ENCODE peak calls at places on chromosomes 7 and 10, in four cellular contexts. X is HCT116, Z is Panc1, C is HepG2. U is an unnamed sample.

GRCh38 chr7:69597278-69598076 is 798 bp upstream of the AUTS2 start:
- DNase-seq in X (no peak), Z (no peak), C (no peak), U (no peak)

GRCh38 chr7:122337011-122337410 is 32.5 kb upstream of the FEZF1 start:
- DNase-seq in X (no peak), Z (no peak), C (no peak), U (no peak)

GRCh38 chr7:144019457-144019856 is 19.3 kb downstream of the OR6B1 start:
- DNase-seq in X (no peak), Z (no peak), C (peak; percentile 69), U (peak; percentile 17)

GRCh38 chr7:50826371-50827172 is 43.9 kb upstream of the GRB10 start:
- DNase-seq in X (peak; percentile 55), Z (peak; percentile 98), C (peak; percentile 78), U (peak; percentile 12)

GRCh38 chr10:88728107-88728763 is 22.2 kb downstream of the LIPK start:
- DNase-seq in X (peak; percentile 54), Z (no peak), C (peak; percentile 17), U (no peak)

GRCh38 chr10:90929179-90929578 is 8.3 kb upstream of the ANKRD1 start:
- DNase-seq in X (no peak), Z (no peak), C (no peak), U (no peak)

GRCh38 chr7:84829719-84830118 is 357.1 kb downstream of the SEMA3D start:
- DNase-seq in X (no peak), Z (no peak), C (no peak), U (no peak)

GRCh38 chr10:99540673-99541531 is 8.2 kb downstream of the NKX2-3 start:
- DNase-seq in X (no peak), Z (no peak), C (no peak), U (no peak)

GRCh38 chr7:2264158-2264557 is 22.1 kb downstream of the NUDT1 start:
- DNase-seq in X (no peak), Z (no peak), C (no peak), U (no peak)

GRCh38 chr10:75448166-75448565 is 16.7 kb downstream of the LRMDA start:
- DNase-seq in X (no peak), Z (no peak), C (no peak), U (no peak)

GRCh38 chr7:65731562-65732035 is 141.3 kb upstream of the VKORC1L1 start:
- DNase-seq in X (no peak), Z (no peak), C (no peak), U (peak; percentile 80)

GRCh38 chr7:81459485-81459884 is 310.4 kb downstream of the HGF start:
- DNase-seq in X (no peak), Z (no peak), C (no peak), U (peak; percentile 44)

GRCh38 chr7:25564980-25565379 is 336.7 kb upstream of the NPVF start:
- DNase-seq in X (no peak), Z (no peak), C (no peak), U (no peak)

GRCh38 chr10:112804036-112804435 is 146.0 kb upstream of the TCF7L2 start:
- DNase-seq in X (no peak), Z (no peak), C (peak; percentile 48), U (no peak)

GRCh38 chr7:94274828-94275227 is 119.9 kb upstream of the COL1A2 start:
- DNase-seq in X (no peak), Z (no peak), C (no peak), U (no peak)

GRCh38 chr10:71547841-71548493 is 151.2 kb downstream of the CDH23 start:
- DNase-seq in X (no peak), Z (no peak), C (no peak), U (no peak)

GRCh38 chr7:95636140-95636539 is 39.8 kb upstream of the PDK4 start:
- DNase-seq in X (peak; percentile 28), Z (no peak), C (no peak), U (no peak)

GRCh38 chr7:95441042-95441823 is 6.4 kb upstream of the PON2 start:
- DNase-seq in X (no peak), Z (no peak), C (peak; percentile 93), U (no peak)

GRCh38 chr10:87860156-87860795 is 3.1 kb downstream of the KLLN start:
- DNase-seq in X (no peak), Z (peak; percentile 78), C (peak; percentile 69), U (no peak)

GRCh38 chr10:113226404-113226803 is 276.4 kb downstream of the TCF7L2 start:
- DNase-seq in X (no peak), Z (no peak), C (no peak), U (no peak)

GRCh38 chr7:99768471-99768870 is 15.5 kb downstream of the CYP3A4 start:
- DNase-seq in X (no peak), Z (no peak), C (no peak), U (no peak)

GRCh38 chr7:150903627-150904026 is 51.3 kb downstream of the AOC1 start:
- DNase-seq in X (no peak), Z (no peak), C (no peak), U (peak; percentile 6)

GRCh38 chr10:110600487-110601101 is 33.1 kb downstream of the SMC3 start:
- DNase-seq in X (peak; percentile 87), Z (peak; percentile 57), C (peak; percentile 62), U (no peak)

GRCh38 chr10:14478639-14479038 is 147.9 kb upstream of the FRMD4A start:
- DNase-seq in X (peak; percentile 19), Z (no peak), C (no peak), U (peak; percentile 17)

GRCh38 chr7:78323118-78323517 is 524.5 kb downstream of the PHTF2 start:
- DNase-seq in X (no peak), Z (no peak), C (no peak), U (no peak)

GRCh38 chr10:7421519-7421918 is 10.7 kb upstream of the SFMBT2 start:
- DNase-seq in X (no peak), Z (no peak), C (no peak), U (no peak)

GRCh38 chr10:114328876-114329275 is 75.4 kb downstream of the AFAP1L2 start:
- DNase-seq in X (no peak), Z (no peak), C (no peak), U (no peak)

GRCh38 chr10:4708123-4708759 is 117.8 kb upstream of the AKR1E2 start:
- DNase-seq in X (no peak), Z (no peak), C (peak; percentile 15), U (peak; percentile 38)

DNA sequence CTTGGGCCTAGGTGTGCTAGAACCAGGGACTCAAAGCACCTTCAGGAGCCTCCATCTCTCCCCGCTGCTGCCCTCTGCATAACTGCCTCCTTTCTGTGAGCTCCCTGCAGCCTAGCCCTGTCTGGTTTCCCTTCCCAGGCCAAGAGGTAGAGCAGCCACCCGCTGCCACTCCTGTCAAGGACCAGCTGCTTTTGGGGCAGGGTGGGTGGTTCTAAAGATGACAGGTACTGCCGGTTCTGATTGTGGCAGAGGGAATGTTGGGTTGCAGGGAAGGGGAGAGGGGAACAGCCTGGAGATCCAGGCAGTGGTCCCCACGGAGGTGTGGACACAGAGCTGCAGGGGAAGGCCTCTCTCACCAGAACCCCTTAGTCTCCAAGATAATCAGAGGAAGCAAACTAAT is 3.7 kb upstream of the FLNC start:
- DNase-seq in X (no peak), Z (no peak), C (no peak), U (no peak)
- TF ChIP-seq TCF7L2 in X (no peak), Z (no peak), C (no peak), U (no peak)

DNA sequence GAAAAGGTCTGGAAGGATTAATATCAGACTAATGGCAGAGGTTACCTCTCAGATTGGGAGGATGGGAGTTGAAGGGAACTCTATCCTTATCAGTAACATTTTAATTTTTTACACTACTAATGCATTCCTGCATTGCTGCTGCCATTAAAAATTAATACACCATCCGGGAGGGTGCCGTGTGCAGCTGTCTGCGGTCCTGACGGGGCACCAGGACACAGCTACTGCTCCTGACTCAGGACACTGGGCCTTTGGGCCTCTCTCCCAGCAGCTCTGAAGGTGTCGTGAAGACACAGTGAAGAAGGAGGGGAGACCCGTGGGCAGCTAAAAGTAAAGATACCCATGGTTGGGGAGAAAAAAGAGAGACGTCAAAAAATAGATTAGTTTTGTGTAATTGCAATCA is 23.4 kb upstream of the HK1 start:
- DNase-seq in X (no peak), Z (no peak), C (no peak), U (no peak)
- TF ChIP-seq REST in X (no peak), Z (no peak), C (no peak), U (no peak)

GRCh38 chr7:55964261-55964801 is at the start of gene NIPSNAP2:
- DNase-seq in X (peak; percentile 15), Z (no peak), C (no peak), U (peak; percentile 87)
- TF ChIP-seq TCF7L2 in X (no peak), Z (no peak), C (no peak), U (no peak)

GRCh38 chr10:17617031-17617911 is at the start of gene HACD1:
- DNase-seq in X (peak; percentile 59), Z (no peak), C (peak; percentile 73), U (peak; percentile 54)
- TF ChIP-seq REST in X (no peak), Z (no peak), C (no peak), U (no peak)

DNA sequence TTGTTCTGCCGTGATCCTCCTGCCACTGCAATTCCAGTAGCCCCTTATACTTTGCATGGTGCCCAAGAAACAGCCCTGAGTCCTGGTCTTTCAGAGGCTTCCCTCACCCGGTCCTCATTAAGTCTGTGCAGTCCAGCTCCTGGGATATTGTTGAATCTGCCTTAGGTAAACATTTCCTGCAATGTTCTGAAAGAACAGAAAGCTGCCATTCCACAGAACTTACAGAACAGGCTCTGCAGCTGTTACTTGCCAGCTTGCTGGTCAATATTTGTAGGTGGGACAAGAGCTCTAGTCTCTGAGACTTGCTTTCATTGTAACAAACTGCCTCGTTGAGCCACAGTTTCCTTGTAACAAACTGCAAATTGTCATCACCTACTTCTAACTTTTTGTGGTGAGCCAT is 115.0 kb upstream of the KIF5B start:
- DNase-seq in X (no peak), Z (no peak), C (peak; percentile 64), U (no peak)
- TF ChIP-seq TCF7L2 in X (no peak), Z (no peak), C (no peak), U (no peak)

U was measured in K562.